ENCODE peak calls at places on chromosomes 11 and 22, in seven cellular contexts. T, Z, Y, X, S, B and H are unnamed samples.

GRCh38 chr22:37234736-37235711 is 9.0 kb downstream of the RAC2 start:
- DNase-seq in T (no peak), Z (no peak), Y (no peak), X (no peak), S (peak; percentile 11), B (no peak), H (no peak)

GRCh38 chr22:42865536-42865935 is 8.5 kb upstream of the ARFGAP3 start:
- DNase-seq in T (no peak), Z (no peak), Y (no peak), X (no peak), S (no peak), B (no peak), H (no peak)

GRCh38 chr22:37696657-37697539 is at the start of gene TRIOBP:
- DNase-seq in T (peak; percentile 96), Z (peak; percentile 51), Y (peak; percentile 66), X (no peak), S (peak; percentile 85), B (peak; percentile 91), H (peak; percentile 89)

GRCh38 chr11:86497310-86497709 is 122.6 kb downstream of the CCDC81 start:
- DNase-seq in T (peak; percentile 66), Z (no peak), Y (no peak), X (no peak), S (no peak), B (peak; percentile 60), H (no peak)

GRCh38 chr11:113847111-113847510 is 28.3 kb downstream of the USP28 start:
- DNase-seq in T (no peak), Z (no peak), Y (no peak), X (no peak), S (no peak), B (no peak), H (no peak)

GRCh38 chr11:47185305-47186075 is 744 bp downstream of the PACSIN3 start:
- DNase-seq in T (peak; percentile 81), Z (no peak), Y (no peak), X (no peak), S (peak; percentile 53), B (no peak), H (no peak)

GRCh38 chr11:127071606-127072005 is 71.0 kb upstream of the KIRREL3 start:
- DNase-seq in T (no peak), Z (no peak), Y (no peak), X (peak; percentile 90), S (no peak), B (no peak), H (no peak)

GRCh38 chr11:64742940-64743590 is 877 bp downstream of the RASGRP2 start:
- DNase-seq in T (peak; percentile 52), Z (peak; percentile 59), Y (no peak), X (no peak), S (peak; percentile 87), B (peak; percentile 36), H (no peak)

GRCh38 chr22:37807410-37808293 is at the start of gene GCAT:
- DNase-seq in T (peak; percentile 98), Z (peak; percentile 63), Y (peak; percentile 74), X (peak; percentile 93), S (peak; percentile 97), B (peak; percentile 92), H (peak; percentile 81)

GRCh38 chr11:14789879-14790484 is 102.0 kb downstream of the CYP2R1 start:
- DNase-seq in T (peak; percentile 2), Z (no peak), Y (no peak), X (no peak), S (no peak), B (peak; percentile 17), H (no peak)

GRCh38 chr22:37566329-37566837 is 6.1 kb downstream of the CDC42EP1 start:
- DNase-seq in T (no peak), Z (no peak), Y (no peak), X (no peak), S (no peak), B (no peak), H (no peak)

GRCh38 chr22:17928391-17928790 is 96.0 kb downstream of the MICAL3 start:
- DNase-seq in T (no peak), Z (no peak), Y (no peak), X (no peak), S (no peak), B (peak; percentile 92), H (no peak)

GRCh38 chr22:49093192-49093880 is 734.3 kb downstream of the BRD1 start:
- DNase-seq in T (no peak), Z (no peak), Y (no peak), X (peak; percentile 80), S (no peak), B (no peak), H (no peak)

GRCh38 chr11:132122701-132123100 is 752.3 kb downstream of the NTM start:
- DNase-seq in T (no peak), Z (no peak), Y (no peak), X (no peak), S (no peak), B (no peak), H (no peak)

GRCh38 chr11:93639548-93639947 is 21.9 kb upstream of the CEP295 start:
- DNase-seq in T (no peak), Z (no peak), Y (no peak), X (no peak), S (no peak), B (peak; percentile 48), H (no peak)

GRCh38 chr22:42313804-42314581 is 43.5 kb upstream of the TCF20 start:
- DNase-seq in T (peak; percentile 30), Z (no peak), Y (no peak), X (peak; percentile 81), S (peak; percentile 75), B (peak; percentile 66), H (no peak)

GRCh38 chr11:2791139-2791520 is 91.3 kb upstream of the KCNQ1OT1 start:
- DNase-seq in T (no peak), Z (no peak), Y (no peak), X (no peak), S (peak; percentile 14), B (no peak), H (no peak)

GRCh38 chr22:36379593-36380361 is 8.0 kb downstream of the MYH9 start:
- DNase-seq in T (peak; percentile 59), Z (no peak), Y (no peak), X (no peak), S (no peak), B (no peak), H (no peak)

GRCh38 chr11:94400839-94401772 is at the start of gene GPR83:
- DNase-seq in T (peak; percentile 24), Z (no peak), Y (no peak), X (peak; percentile 44), S (no peak), B (no peak), H (no peak)

GRCh38 chr11:48055292-48056132 is 75.2 kb downstream of the PTPRJ start:
- DNase-seq in T (peak; percentile 36), Z (no peak), Y (no peak), X (peak; percentile 38), S (no peak), B (peak; percentile 25), H (no peak)

GRCh38 chr11:115548878-115549528 is 44.8 kb upstream of the CADM1 start:
- DNase-seq in T (no peak), Z (no peak), Y (no peak), X (peak; percentile 30), S (peak; percentile 66), B (no peak), H (no peak)

GRCh38 chr11:27209562-27210005 is 153.4 kb downstream of the CCDC34 start:
- DNase-seq in T (peak; percentile 96), Z (no peak), Y (peak; percentile 66), X (peak; percentile 85), S (no peak), B (peak; percentile 96), H (peak; percentile 72)

GRCh38 chr11:69362315-69362714 is 68.4 kb downstream of the MYEOV start:
- DNase-seq in T (no peak), Z (no peak), Y (no peak), X (no peak), S (no peak), B (no peak), H (no peak)

GRCh38 chr11:32963721-32964120 is 52.0 kb upstream of the DEPDC7 start:
- DNase-seq in T (no peak), Z (no peak), Y (no peak), X (no peak), S (no peak), B (no peak), H (no peak)

GRCh38 chr22:44221710-44222475 is 41.2 kb downstream of the PARVG start:
- DNase-seq in T (no peak), Z (no peak), Y (no peak), X (no peak), S (no peak), B (no peak), H (no peak)

GRCh38 chr22:37379716-37380115 is 47.6 kb downstream of the ELFN2 start:
- DNase-seq in T (no peak), Z (no peak), Y (no peak), X (no peak), S (no peak), B (no peak), H (no peak)

GRCh38 chr22:39729141-39729934 is 158.8 kb downstream of the CACNA1I start:
- DNase-seq in T (no peak), Z (no peak), Y (no peak), X (no peak), S (no peak), B (no peak), H (no peak)

GRCh38 chr11:76806131-76806530 is 23.0 kb downstream of the TSKU start:
- DNase-seq in T (no peak), Z (no peak), Y (no peak), X (no peak), S (no peak), B (no peak), H (no peak)

GRCh38 chr11:100861221-100861620 is 174.1 kb downstream of the ARHGAP42 start:
- DNase-seq in T (peak; percentile 8), Z (no peak), Y (no peak), X (no peak), S (no peak), B (no peak), H (no peak)

GRCh38 chr11:67071420-67072284 is 15.0 kb downstream of the RHOD start:
- DNase-seq in T (peak; percentile 35), Z (peak; percentile 31), Y (no peak), X (peak; percentile 24), S (peak; percentile 83), B (peak; percentile 54), H (no peak)

GRCh38 chr11:9752091-9752490 is 88.2 kb downstream of the SWAP70 start:
- DNase-seq in T (peak; percentile 50), Z (no peak), Y (no peak), X (no peak), S (no peak), B (peak; percentile 84), H (peak; percentile 35)

GRCh38 chr11:119505861-119506260 is 82.9 kb upstream of the THY1 start:
- DNase-seq in T (peak; percentile 83), Z (no peak), Y (no peak), X (no peak), S (no peak), B (no peak), H (no peak)

GRCh38 chr11:70326365-70326803 is 55.9 kb downstream of the PPFIA1 start:
- DNase-seq in T (no peak), Z (no peak), Y (peak; percentile 62), X (no peak), S (no peak), B (peak; percentile 92), H (no peak)

GRCh38 chr11:3614742-3615171 is 27.0 kb downstream of the ART5 start:
- DNase-seq in T (no peak), Z (no peak), Y (no peak), X (no peak), S (no peak), B (no peak), H (no peak)

GRCh38 chr22:36234919-36235318 is 4.4 kb downstream of the APOL2 start:
- DNase-seq in T (no peak), Z (no peak), Y (no peak), X (no peak), S (no peak), B (peak; percentile 25), H (no peak)